ENCODE peak calls at places on chromosome 9, in seven cellular contexts. C is IMR-90, J is cardiac fibroblast, M is HCT116, T is WERI-Rb-1, O is sigmoid colon, A is transverse colon. D is an unnamed sample.

GRCh38 chr9:6243746-6244145 is 28.1 kb downstream of the IL33 start:
- DNase-seq in C (peak), J (no peak), M (no peak), T (no peak), O (no peak), A (no peak), D (no peak)

GRCh38 chr9:129655142-129655541 is 10.3 kb upstream of the PRRX2 start:
- DNase-seq in C (no peak), J (no peak), M (no peak), T (no peak), O (no peak), A (no peak), D (no peak)

GRCh38 chr9:109453210-109453842 is 44.8 kb downstream of the PTPN3 start:
- DNase-seq in C (peak), J (peak), M (no peak), T (no peak), O (no peak), A (no peak), D (no peak)

GRCh38 chr9:3875371-3876132 is 349.8 kb upstream of the RFX3 start:
- DNase-seq in C (peak), J (peak), M (peak), T (no peak), O (no peak), A (no peak), D (no peak)

GRCh38 chr9:91647371-91647770 is 223.7 kb upstream of the NFIL3 start:
- DNase-seq in C (no peak), J (no peak), M (no peak), T (no peak), O (no peak), A (no peak), D (no peak)

GRCh38 chr9:105881654-105882349 is 187.5 kb downstream of the TMEM38B start:
- DNase-seq in C (peak), J (peak), M (peak), T (peak), O (no peak), A (peak), D (peak)

GRCh38 chr9:134707031-134707680 is 65.6 kb downstream of the COL5A1 start:
- DNase-seq in C (peak), J (peak), M (no peak), T (peak), O (peak), A (peak), D (no peak)

GRCh38 chr9:98550206-98550820 is 158.4 kb downstream of the GABBR2 start:
- DNase-seq in C (peak), J (peak), M (no peak), T (no peak), O (peak), A (no peak), D (no peak)

GRCh38 chr9:83965350-83966208 is 14.4 kb downstream of the HNRNPK start:
- DNase-seq in C (peak), J (peak), M (no peak), T (no peak), O (no peak), A (no peak), D (no peak)

GRCh38 chr9:3898371-3899218 is 372.8 kb upstream of the RFX3 start:
- DNase-seq in C (no peak), J (peak), M (no peak), T (no peak), O (no peak), A (peak), D (no peak)

GRCh38 chr9:22278426-22278825 is 168.2 kb upstream of the DMRTA1 start:
- DNase-seq in C (no peak), J (no peak), M (no peak), T (no peak), O (no peak), A (no peak), D (no peak)

GRCh38 chr9:17528859-17529258 is 50.0 kb upstream of the SH3GL2 start:
- DNase-seq in C (peak), J (peak), M (no peak), T (no peak), O (no peak), A (no peak), D (no peak)

GRCh38 chr9:90921104-90921503 is 119.5 kb downstream of the SYK start:
- DNase-seq in C (no peak), J (peak), M (no peak), T (no peak), O (peak), A (peak), D (no peak)

GRCh38 chr9:93268551-93269314 is 84.8 kb downstream of the WNK2 start:
- DNase-seq in C (no peak), J (no peak), M (no peak), T (no peak), O (peak), A (peak), D (no peak)

GRCh38 chr9:113619156-113619861 is 155.8 kb downstream of the RGS3 start:
- DNase-seq in C (no peak), J (no peak), M (no peak), T (no peak), O (peak), A (no peak), D (no peak)

GRCh38 chr9:89383721-89384300 is 65.5 kb downstream of the SECISBP2 start:
- DNase-seq in C (no peak), J (no peak), M (no peak), T (no peak), O (no peak), A (no peak), D (no peak)

GRCh38 chr9:127854169-127854833 is at the start of gene ENG:
- DNase-seq in C (peak), J (peak), M (no peak), T (no peak), O (peak), A (peak), D (no peak)

GRCh38 chr9:93123561-93124283 is 10.3 kb downstream of the NINJ1 start:
- DNase-seq in C (no peak), J (no peak), M (no peak), T (no peak), O (peak), A (peak), D (no peak)

GRCh38 chr9:120500733-120501132 is 79.2 kb downstream of the CDK5RAP2 start:
- DNase-seq in C (no peak), J (no peak), M (no peak), T (no peak), O (no peak), A (no peak), D (no peak)

GRCh38 chr9:80157561-80157983 is 585.8 kb downstream of the TLE4 start:
- DNase-seq in C (peak), J (peak), M (no peak), T (no peak), O (no peak), A (no peak), D (no peak)

GRCh38 chr9:124259273-124260078 is 1.7 kb downstream of the NEK6 start:
- DNase-seq in C (peak), J (peak), M (peak), T (no peak), O (peak), A (peak), D (peak)

GRCh38 chr9:29806941-29807625 is 2233.8 kb upstream of the C9orf72 start:
- DNase-seq in C (no peak), J (no peak), M (no peak), T (no peak), O (no peak), A (no peak), D (no peak)

GRCh38 chr9:93266521-93267001 is 82.6 kb downstream of the WNK2 start:
- DNase-seq in C (no peak), J (no peak), M (no peak), T (no peak), O (peak), A (no peak), D (no peak)

GRCh38 chr9:80592413-80592812 is 1020.6 kb downstream of the TLE4 start:
- DNase-seq in C (no peak), J (no peak), M (no peak), T (no peak), O (no peak), A (no peak), D (no peak)

GRCh38 chr9:128215491-128216404 is 12.6 kb downstream of the DNM1 start:
- DNase-seq in C (peak), J (peak), M (no peak), T (no peak), O (peak), A (no peak), D (no peak)

GRCh38 chr9:31103836-31104235 is 1280.6 kb upstream of the ACO1 start:
- DNase-seq in C (no peak), J (peak), M (no peak), T (no peak), O (no peak), A (no peak), D (peak)

GRCh38 chr9:88460583-88461332 is 72.5 kb downstream of the SPIN1 start:
- DNase-seq in C (no peak), J (no peak), M (no peak), T (no peak), O (no peak), A (no peak), D (no peak)

GRCh38 chr9:26129216-26129615 is 451.0 kb upstream of the TUSC1 start:
- DNase-seq in C (no peak), J (no peak), M (no peak), T (no peak), O (no peak), A (no peak), D (no peak)

GRCh38 chr9:94934816-94935328 is 208.4 kb downstream of the AOPEP start:
- DNase-seq in C (no peak), J (no peak), M (no peak), T (no peak), O (no peak), A (no peak), D (no peak)

GRCh38 chr9:95757483-95757882 is 118.0 kb upstream of the ERCC6L2 start:
- DNase-seq in C (no peak), J (no peak), M (no peak), T (no peak), O (no peak), A (no peak), D (no peak)

GRCh38 chr9:17613723-17614122 is 34.9 kb downstream of the SH3GL2 start:
- DNase-seq in C (peak), J (peak), M (no peak), T (no peak), O (no peak), A (no peak), D (no peak)

GRCh38 chr9:82532504-82532903 is 530.4 kb downstream of the RASEF start:
- DNase-seq in C (peak), J (no peak), M (no peak), T (no peak), O (no peak), A (no peak), D (no peak)

GRCh38 chr9:6015278-6016157 is at the start of gene RANBP6:
- DNase-seq in C (peak), J (peak), M (peak), T (peak), O (peak), A (peak), D (no peak)

GRCh38 chr9:137479315-137479861 is 20.3 kb upstream of the NSMF start:
- DNase-seq in C (peak), J (no peak), M (no peak), T (no peak), O (no peak), A (no peak), D (no peak)

GRCh38 chr9:18330736-18331335 is 143.1 kb upstream of the ADAMTSL1 start:
- DNase-seq in C (no peak), J (peak), M (no peak), T (no peak), O (no peak), A (no peak), D (no peak)

GRCh38 chr9:22100626-22101025 is 91.5 kb upstream of the CDKN2B start:
- DNase-seq in C (no peak), J (no peak), M (peak), T (no peak), O (no peak), A (no peak), D (no peak)

GRCh38 chr9:112097712-112098688 is 77.1 kb downstream of the SUSD1 start:
- DNase-seq in C (peak), J (peak), M (peak), T (peak), O (no peak), A (peak), D (peak)

GRCh38 chr9:98182069-98182820 is 10.2 kb downstream of the CORO2A start:
- DNase-seq in C (no peak), J (peak), M (no peak), T (no peak), O (no peak), A (no peak), D (no peak)

GRCh38 chr9:127850286-127850830 is 4.1 kb downstream of the ENG start:
- DNase-seq in C (no peak), J (no peak), M (no peak), T (no peak), O (no peak), A (no peak), D (no peak)

DNA sequence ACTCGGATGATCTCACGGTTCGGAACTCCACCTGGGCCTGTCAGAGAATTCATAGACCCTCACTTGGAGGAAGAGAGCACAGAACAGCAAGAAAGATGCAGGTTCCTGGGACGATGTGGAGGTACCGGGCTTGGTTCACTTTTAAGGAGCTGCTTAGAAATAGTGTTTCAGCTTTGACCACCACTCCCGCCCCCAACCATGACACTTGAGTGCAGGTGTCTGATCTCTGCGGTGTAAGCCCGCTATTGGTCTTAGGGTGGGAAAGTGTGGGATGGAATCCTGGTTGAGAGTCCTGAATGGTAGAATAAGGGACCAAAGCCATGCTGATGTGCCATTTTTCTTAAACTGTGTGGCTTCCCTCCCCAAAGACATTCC is 97.2 kb upstream of the LMX1B start:
- DNase-seq in C (no peak), J (no peak), M (no peak), T (no peak), O (no peak), A (no peak), D (no peak)
- H3K4me3 ChIP-seq in C (no peak), J (peak), M (peak), T (no peak), O (no peak), A (peak), D (peak)

DNA sequence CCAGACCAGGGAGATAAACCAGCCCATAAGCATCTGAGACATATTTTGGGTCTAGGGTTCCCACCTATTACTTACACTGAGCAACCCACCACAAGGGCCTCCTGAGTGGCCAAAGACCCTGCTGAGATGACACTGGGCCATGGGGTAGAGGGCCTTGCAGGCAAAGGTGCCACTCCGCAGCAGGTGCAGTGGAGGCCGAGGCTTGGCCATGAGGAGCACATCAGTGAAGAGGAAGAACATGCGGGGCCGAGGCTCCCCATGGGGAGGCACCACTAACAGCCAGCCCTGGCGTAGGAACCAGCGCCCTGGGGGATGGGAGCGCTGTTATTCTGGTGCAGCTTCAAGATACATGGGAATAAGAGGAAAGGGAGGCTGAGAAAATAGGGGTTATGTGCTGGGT is 2.6 kb downstream of the ARHGEF39 start:
- DNase-seq in C (no peak), J (no peak), M (no peak), T (no peak), O (no peak), A (no peak), D (no peak)
- H3K4me3 ChIP-seq in C (no peak), J (no peak), M (no peak), T (no peak), O (no peak), A (no peak), D (no peak)

GRCh38 chr9:104572612-104573011 is 3.6 kb downstream of the OR13C8 start:
- DNase-seq in C (no peak), J (no peak), M (no peak), T (no peak), O (no peak), A (no peak), D (no peak)

GRCh38 chr9:104580562-104580961 is 11.6 kb downstream of the OR13C8 start:
- DNase-seq in C (no peak), J (no peak), M (no peak), T (no peak), O (no peak), A (no peak), D (no peak)

GRCh38 chr9:104575451-104575850 is 6.5 kb downstream of the OR13C8 start:
- DNase-seq in C (no peak), J (no peak), M (no peak), T (no peak), O (no peak), A (no peak), D (no peak)

GRCh38 chr9:104577263-104577662 is 8.3 kb downstream of the OR13C8 start:
- DNase-seq in C (no peak), J (no peak), M (no peak), T (no peak), O (no peak), A (no peak), D (no peak)
- H3K4me3 ChIP-seq in C (no peak), J (no peak), M (no peak), T (no peak), O (no peak), A (no peak), D (no peak)

DNA sequence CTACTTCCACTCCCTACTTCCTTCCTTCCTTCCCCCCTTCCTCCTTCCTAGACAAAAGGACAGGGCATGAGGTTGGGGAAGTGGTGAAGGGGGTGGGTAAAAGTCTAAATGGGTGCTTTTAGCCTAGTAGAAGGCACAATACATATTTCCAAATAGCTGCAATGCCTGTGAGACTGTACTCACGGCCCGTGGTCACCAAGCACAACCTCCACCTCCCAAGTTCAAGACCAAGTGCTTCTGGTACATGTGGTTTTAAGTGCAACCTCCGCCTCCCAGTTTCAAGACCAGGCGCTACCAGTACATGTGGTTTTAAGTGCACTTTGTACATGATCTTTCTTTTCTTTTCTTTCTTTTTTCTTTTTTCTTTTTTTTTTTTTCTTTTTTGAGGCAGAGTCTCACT is 14.5 kb upstream of the NTNG2 start:
- DNase-seq in C (no peak), J (no peak), M (no peak), T (no peak), O (no peak), A (no peak), D (no peak)
- H3K4me3 ChIP-seq in C (no peak), J (no peak), M (no peak), T (no peak), O (no peak), A (no peak), D (no peak)